ENCODE peak calls at places on chromosomes 2 and 18, in ten cellular contexts. S is NB4, M is D721Med, P is IMR-90, V is AG04449, F is fibroblast of lung, H is BJ, W is vagina, I is colonic mucosa, X is MCF 10A. D is an unnamed sample.

GRCh38 chr2:58904091-58904490 is 663.0 kb upstream of the FANCL start:
- DNase-seq in S (no peak), M (no peak), P (no peak), V (no peak), F (no peak), H (no peak), W (no peak), I (no peak), X (no peak), D (no peak)

GRCh38 chr18:72823345-72823744 is 44.4 kb downstream of the NETO1 start:
- DNase-seq in S (no peak), M (no peak), P (no peak), V (no peak), F (no peak), H (no peak), W (no peak), I (no peak), X (no peak), D (no peak)

GRCh38 chr18:58496937-58497336 is 132.0 kb downstream of the ALPK2 start:
- DNase-seq in S (no peak), M (no peak), P (no peak), V (no peak), F (no peak), H (no peak), W (no peak), I (no peak), X (peak), D (peak)

GRCh38 chr2:238061310-238062202 is 755 bp downstream of the SCLY start:
- DNase-seq in S (peak), M (no peak), P (peak), V (no peak), F (peak), H (no peak), W (no peak), I (peak), X (peak), D (peak)

GRCh38 chr2:233142355-233142897 is 82.3 kb downstream of the INPP5D start:
- DNase-seq in S (peak), M (no peak), P (no peak), V (no peak), F (no peak), H (no peak), W (no peak), I (no peak), X (no peak), D (no peak)

GRCh38 chr2:204452464-204453023 is 92.7 kb upstream of the PARD3B start:
- DNase-seq in S (no peak), M (no peak), P (peak), V (peak), F (peak), H (peak), W (no peak), I (peak), X (peak), D (peak)

GRCh38 chr2:172273910-172274571 is 153.3 kb upstream of the ITGA6 start:
- DNase-seq in S (peak), M (no peak), P (no peak), V (no peak), F (no peak), H (no peak), W (no peak), I (no peak), X (no peak), D (no peak)

GRCh38 chr2:151843669-151844017 is 15.4 kb upstream of the ARL5A start:
- DNase-seq in S (no peak), M (no peak), P (no peak), V (no peak), F (no peak), H (no peak), W (no peak), I (no peak), X (no peak), D (no peak)

GRCh38 chr2:133200684-133201421 is 367.4 kb downstream of the NCKAP5 start:
- DNase-seq in S (no peak), M (no peak), P (peak), V (peak), F (peak), H (peak), W (no peak), I (no peak), X (peak), D (peak)

GRCh38 chr18:58024139-58024538 is 19.9 kb upstream of the NEDD4L start:
- DNase-seq in S (no peak), M (no peak), P (no peak), V (no peak), F (no peak), H (no peak), W (no peak), I (no peak), X (no peak), D (no peak)

GRCh38 chr2:104584393-104584792 is 269.5 kb upstream of the POU3F3 start:
- DNase-seq in S (no peak), M (no peak), P (no peak), V (no peak), F (no peak), H (no peak), W (no peak), I (no peak), X (no peak), D (no peak)

GRCh38 chr2:104582471-104582870 is 271.4 kb upstream of the POU3F3 start:
- DNase-seq in S (no peak), M (no peak), P (no peak), V (no peak), F (no peak), H (no peak), W (no peak), I (no peak), X (no peak), D (no peak)

DNA sequence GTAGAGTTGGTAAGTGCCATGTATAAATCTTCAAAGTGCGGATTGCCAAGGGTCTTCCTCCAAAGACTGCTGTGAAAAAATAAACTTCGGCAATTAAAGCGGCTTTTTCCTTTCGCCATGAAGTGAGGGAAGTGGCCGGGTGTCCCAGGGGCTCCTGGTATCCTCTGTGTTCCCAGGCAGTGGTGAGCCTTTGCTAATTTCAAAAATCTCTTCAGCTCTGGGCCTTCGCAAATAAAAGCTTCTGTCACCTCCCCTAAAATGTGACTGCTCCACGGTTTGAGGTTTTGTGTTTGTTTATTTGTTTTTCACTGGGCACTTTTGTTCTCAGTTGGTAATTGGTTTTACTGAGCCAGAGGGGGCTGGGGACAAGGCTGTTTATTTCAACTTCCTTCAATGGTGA is 270.1 kb upstream of the POU3F3 start:
- DNase-seq in S (no peak), M (no peak), P (no peak), V (no peak), F (no peak), H (no peak), W (no peak), I (no peak), X (no peak), D (no peak)
- TF ChIP-seq CTCF in S (no peak), M (no peak), P (no peak), V (no peak), F (no peak), H (no peak), W (no peak), I (no peak), X (no peak), D (no peak)

GRCh38 chr2:219471476-219472371 is 27.0 kb upstream of the GMPPA start:
- DNase-seq in S (no peak), M (no peak), P (no peak), V (no peak), F (no peak), H (no peak), W (no peak), I (no peak), X (no peak), D (no peak)

GRCh38 chr2:219474285-219475060 is 24.2 kb upstream of the GMPPA start:
- DNase-seq in S (no peak), M (no peak), P (no peak), V (no peak), F (no peak), H (no peak), W (no peak), I (no peak), X (no peak), D (no peak)

GRCh38 chr2:219470429-219470828 is 28.3 kb upstream of the GMPPA start:
- DNase-seq in S (no peak), M (no peak), P (no peak), V (no peak), F (no peak), H (no peak), W (no peak), I (no peak), X (no peak), D (no peak)

GRCh38 chr2:219473511-219473910 is 25.2 kb upstream of the GMPPA start:
- DNase-seq in S (no peak), M (no peak), P (no peak), V (no peak), F (no peak), H (no peak), W (no peak), I (no peak), X (no peak), D (no peak)

GRCh38 chr2:219472629-219473187 is 26.0 kb upstream of the GMPPA start:
- DNase-seq in S (no peak), M (no peak), P (no peak), V (no peak), F (no peak), H (no peak), W (no peak), I (no peak), X (no peak), D (no peak)
- TF ChIP-seq CTCF in S (no peak), M (no peak), P (no peak), V (no peak), F (no peak), H (no peak), W (no peak), I (no peak), X (no peak), D (no peak)

GRCh38 chr18:76306685-76307292 is 188.3 kb downstream of the ZNF516 start:
- DNase-seq in S (peak), M (no peak), P (no peak), V (no peak), F (no peak), H (no peak), W (no peak), I (no peak), X (no peak), D (no peak)
- TF ChIP-seq CTCF in S (peak), M (no peak), P (no peak), V (no peak), F (no peak), H (peak), W (no peak), I (no peak), X (no peak), D (no peak)

DNA sequence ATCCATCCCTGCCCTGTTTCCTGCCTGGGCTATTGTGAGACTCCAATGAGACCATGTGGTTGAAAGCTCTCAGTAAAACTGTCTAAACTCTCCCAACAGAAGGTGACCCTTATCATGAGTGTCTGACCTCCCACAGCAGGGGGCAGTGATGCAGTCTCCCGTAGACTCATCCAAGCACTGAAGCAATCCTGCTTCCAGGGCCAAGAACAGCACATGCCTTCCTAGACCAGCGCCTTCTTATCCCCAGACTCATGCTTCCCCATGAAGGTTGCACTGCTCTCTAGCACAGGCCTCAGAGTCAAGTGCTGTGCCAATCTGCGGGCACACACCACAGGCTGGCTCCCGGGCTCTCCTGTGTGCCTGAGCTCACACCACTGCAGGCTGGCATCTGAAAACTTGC is 112.3 kb downstream of the TNS1 start:
- DNase-seq in S (peak), M (no peak), P (peak), V (peak), F (peak), H (no peak), W (no peak), I (no peak), X (peak), D (no peak)
- TF ChIP-seq CTCF in S (no peak), M (no peak), P (peak), V (peak), F (peak), H (peak), W (peak), I (no peak), X (peak), D (no peak)

GRCh38 chr18:45019469-45019868 is 338.8 kb downstream of the SETBP1 start:
- DNase-seq in S (no peak), M (no peak), P (no peak), V (no peak), F (no peak), H (no peak), W (no peak), I (no peak), X (no peak), D (no peak)
- TF ChIP-seq CTCF in S (no peak), M (no peak), P (no peak), V (no peak), F (no peak), H (no peak), W (no peak), I (no peak), X (no peak), D (no peak)

GRCh38 chr2:216632952-216633615 is at the start of gene IGFBP2:
- DNase-seq in S (peak), M (peak), P (peak), V (no peak), F (peak), H (no peak), W (no peak), I (peak), X (no peak), D (no peak)
- TF ChIP-seq CTCF in S (no peak), M (no peak), P (no peak), V (no peak), F (no peak), H (no peak), W (no peak), I (no peak), X (no peak), D (no peak)

GRCh38 chr18:3870914-3871313 is 420.9 kb downstream of the TGIF1 start:
- DNase-seq in S (no peak), M (no peak), P (no peak), V (no peak), F (no peak), H (no peak), W (no peak), I (no peak), X (no peak), D (no peak)

GRCh38 chr18:3867768-3868445 is 417.9 kb downstream of the TGIF1 start:
- DNase-seq in S (no peak), M (no peak), P (no peak), V (no peak), F (peak), H (no peak), W (no peak), I (no peak), X (no peak), D (no peak)

GRCh38 chr18:3871687-3872086 is 421.7 kb downstream of the TGIF1 start:
- DNase-seq in S (no peak), M (no peak), P (no peak), V (no peak), F (no peak), H (no peak), W (no peak), I (no peak), X (no peak), D (no peak)

GRCh38 chr18:3867252-3867651 is 417.3 kb downstream of the TGIF1 start:
- DNase-seq in S (no peak), M (no peak), P (no peak), V (no peak), F (no peak), H (no peak), W (no peak), I (no peak), X (no peak), D (no peak)

DNA sequence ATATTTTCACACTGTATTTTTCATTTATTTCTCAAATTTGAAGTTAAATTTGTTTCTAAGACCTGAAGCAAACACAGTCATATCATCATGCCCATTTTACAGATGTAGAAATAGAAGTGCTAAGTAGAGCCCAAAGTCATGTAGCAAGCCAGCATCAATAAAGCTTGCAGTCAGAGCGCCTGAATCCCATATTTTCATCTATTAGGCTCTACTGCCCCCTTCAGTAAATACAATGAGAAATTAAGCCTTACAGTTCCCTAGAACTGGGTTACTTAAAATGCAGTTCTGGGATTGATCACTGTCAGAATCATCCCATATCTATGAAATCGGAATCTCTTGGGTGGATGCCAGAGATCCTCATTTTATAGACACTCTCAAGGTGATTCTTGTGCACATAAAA is 419.9 kb downstream of the TGIF1 start:
- DNase-seq in S (peak), M (no peak), P (peak), V (no peak), F (peak), H (peak), W (no peak), I (no peak), X (peak), D (peak)
- TF ChIP-seq CTCF in S (peak), M (peak), P (peak), V (peak), F (peak), H (peak), W (peak), I (peak), X (peak), D (peak)